ENCODE peak calls at places on chromosomes 4 and X, in four cellular contexts. G is GM12878, R is GM12864, F is upper lobe of left lung. N is an unnamed sample.

GRCh38 chrX:21305799-21306336 is 68.3 kb upstream of the CNKSR2 start:
- DNase-seq in G (no peak), R (no peak), F (no peak), N (no peak)

GRCh38 chrX:134969726-134970125 is 21.1 kb upstream of the SMIM10 start:
- DNase-seq in G (no peak), R (no peak), F (no peak), N (no peak)

GRCh38 chrX:30893206-30893605 is 4.2 kb upstream of the TAB3 start:
- DNase-seq in G (no peak), R (no peak), F (peak), N (no peak)

GRCh38 chr4:125049711-125050110 is 265.0 kb upstream of the FAT4 start:
- DNase-seq in G (no peak), R (no peak), F (no peak), N (no peak)

GRCh38 chrX:131577999-131578734 is 34.3 kb downstream of the OR13H1 start:
- DNase-seq in G (no peak), R (no peak), F (no peak), N (no peak)

GRCh38 chrX:50049228-50049627 is 126.8 kb downstream of the CLCN5 start:
- DNase-seq in G (no peak), R (no peak), F (no peak), N (no peak)

GRCh38 chrX:66544181-66544580 is 94.7 kb downstream of the EDA2R start:
- DNase-seq in G (no peak), R (no peak), F (no peak), N (no peak)

GRCh38 chr4:1445716-1446445 is 39.6 kb upstream of the NKX1-1 start:
- DNase-seq in G (no peak), R (no peak), F (no peak), N (no peak)

GRCh38 chrX:101482296-101482695 is 3.0 kb upstream of the ARMCX4 start:
- DNase-seq in G (no peak), R (no peak), F (no peak), N (no peak)

GRCh38 chr4:89598602-89599001 is 238.4 kb downstream of the SNCA start:
- DNase-seq in G (no peak), R (no peak), F (no peak), N (no peak)

GRCh38 chrX:103248553-103248952 is 6.4 kb downstream of the TCEAL8 start:
- DNase-seq in G (no peak), R (no peak), F (no peak), N (peak)

GRCh38 chrX:13078739-13079444 is 34.5 kb upstream of the FAM9C start:
- DNase-seq in G (no peak), R (no peak), F (peak), N (no peak)

GRCh38 chr4:15996773-15997172 is 33.8 kb upstream of the FGFBP2 start:
- DNase-seq in G (no peak), R (no peak), F (no peak), N (peak)

GRCh38 chr4:16055937-16056336 is 27.9 kb downstream of the PROM1 start:
- DNase-seq in G (no peak), R (no peak), F (no peak), N (no peak)

GRCh38 chrX:151738751-151739150 is 4.2 kb downstream of the CNGA2 start:
- DNase-seq in G (no peak), R (no peak), F (no peak), N (no peak)

GRCh38 chrX:143025628-143026027 is at the start of gene SPANXN4:
- DNase-seq in G (no peak), R (no peak), F (no peak), N (no peak)

GRCh38 chrX:109934935-109935334 is 68.0 kb upstream of the TMEM164 start:
- DNase-seq in G (no peak), R (no peak), F (no peak), N (no peak)

GRCh38 chr4:126708716-126709115 is 924.0 kb upstream of the INTU start:
- DNase-seq in G (no peak), R (no peak), F (no peak), N (no peak)

GRCh38 chr4:58301384-58301783 is 1191.2 kb upstream of the IGFBP7 start:
- DNase-seq in G (no peak), R (no peak), F (no peak), N (no peak)

GRCh38 chr4:137394000-137394399 is 138.3 kb downstream of the PCDH18 start:
- DNase-seq in G (no peak), R (no peak), F (no peak), N (no peak)

GRCh38 chr4:86592553-86593249 is 1.4 kb upstream of the PTPN13 start:
- DNase-seq in G (no peak), R (no peak), F (no peak), N (no peak)

GRCh38 chrX:104428231-104428630 is 137.8 kb upstream of the IL1RAPL2 start:
- DNase-seq in G (no peak), R (no peak), F (no peak), N (no peak)

GRCh38 chrX:47608130-47608810 is 11.4 kb downstream of the SYN1 start:
- DNase-seq in G (no peak), R (no peak), F (no peak), N (no peak)

GRCh38 chr4:60315586-60315985 is 884.5 kb upstream of the ADGRL3 start:
- DNase-seq in G (no peak), R (no peak), F (no peak), N (no peak)

GRCh38 chrX:69616520-69617203 is 749 bp downstream of the EDA start:
- DNase-seq in G (no peak), R (no peak), F (no peak), N (no peak)

GRCh38 chr4:134132086-134132783 is 69.4 kb downstream of the PABPC4L start:
- DNase-seq in G (no peak), R (no peak), F (no peak), N (no peak)
- TF ChIP-seq CTCF in G (no peak), R (no peak), F (no peak), N (no peak)

GRCh38 chr4:175054980-175055379 is 136.8 kb downstream of the ADAM29 start:
- DNase-seq in G (no peak), R (no peak), F (no peak), N (no peak)
- TF ChIP-seq CTCF in G (no peak), R (peak), F (no peak), N (no peak)

GRCh38 chr4:45438047-45438446 is 685.8 kb downstream of the GABRG1 start:
- DNase-seq in G (no peak), R (no peak), F (no peak), N (no peak)

GRCh38 chr4:45437381-45437780 is 686.5 kb downstream of the GABRG1 start:
- DNase-seq in G (no peak), R (no peak), F (no peak), N (no peak)

DNA sequence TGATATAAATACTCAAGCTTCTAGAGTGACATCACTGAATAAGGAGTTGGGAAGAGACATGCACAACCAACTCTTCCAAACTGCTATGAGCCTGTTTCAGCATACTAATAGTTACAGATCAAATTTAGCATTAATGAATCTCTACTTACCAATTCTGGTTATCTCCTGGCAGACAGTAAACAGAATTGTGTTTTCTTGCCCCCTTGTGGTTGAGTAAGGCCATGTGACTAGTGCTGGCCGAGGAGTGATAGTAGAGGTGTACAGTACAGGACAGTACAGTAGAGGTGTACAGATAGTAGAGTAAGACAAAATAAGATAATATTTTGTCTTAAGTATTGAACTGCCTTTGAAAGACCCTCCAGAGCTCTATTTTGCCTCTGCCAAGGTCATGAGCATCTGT is 681.4 kb downstream of the GABRG1 start:
- DNase-seq in G (no peak), R (no peak), F (no peak), N (no peak)
- TF ChIP-seq CTCF in G (no peak), R (peak), F (no peak), N (no peak)

GRCh38 chr4:106875340-106875739 is 160.8 kb downstream of the DKK2 start:
- DNase-seq in G (no peak), R (no peak), F (no peak), N (no peak)
- TF ChIP-seq CTCF in G (no peak), R (no peak), F (no peak), N (no peak)

GRCh38 chr4:153790962-153791551 is 2.2 kb upstream of the SFRP2 start:
- DNase-seq in G (no peak), R (no peak), F (no peak), N (peak)
- TF ChIP-seq CTCF in G (no peak), R (no peak), F (no peak), N (no peak)

DNA sequence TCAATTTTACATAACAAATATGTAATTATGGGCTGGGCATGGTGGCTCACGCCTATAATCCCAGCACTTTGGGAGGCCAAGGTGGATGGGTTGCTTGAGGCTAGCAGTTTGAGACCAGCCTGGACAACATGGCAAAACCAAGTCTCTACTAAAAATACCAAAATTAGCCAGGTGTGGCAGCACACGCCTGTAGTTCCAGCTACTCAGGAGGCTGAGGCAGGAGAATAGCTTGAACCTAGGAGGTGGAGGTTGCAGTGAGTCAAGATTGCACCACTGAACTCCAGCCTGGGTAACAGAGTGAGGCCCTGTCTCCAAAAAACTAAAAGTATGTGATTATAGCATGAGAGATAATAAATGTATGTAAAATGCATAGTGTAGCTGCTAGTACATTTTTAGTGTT is 229.0 kb downstream of the PPARGC1A start:
- DNase-seq in G (no peak), R (no peak), F (no peak), N (no peak)
- TF ChIP-seq CTCF in G (no peak), R (peak), F (no peak), N (no peak)

GRCh38 chrX:1292581-1293310 is 24.1 kb downstream of the CSF2RA start:
- DNase-seq in G (no peak), R (no peak), F (no peak), N (no peak)
- TF ChIP-seq CTCF in G (no peak), R (no peak), F (no peak), N (no peak)

DNA sequence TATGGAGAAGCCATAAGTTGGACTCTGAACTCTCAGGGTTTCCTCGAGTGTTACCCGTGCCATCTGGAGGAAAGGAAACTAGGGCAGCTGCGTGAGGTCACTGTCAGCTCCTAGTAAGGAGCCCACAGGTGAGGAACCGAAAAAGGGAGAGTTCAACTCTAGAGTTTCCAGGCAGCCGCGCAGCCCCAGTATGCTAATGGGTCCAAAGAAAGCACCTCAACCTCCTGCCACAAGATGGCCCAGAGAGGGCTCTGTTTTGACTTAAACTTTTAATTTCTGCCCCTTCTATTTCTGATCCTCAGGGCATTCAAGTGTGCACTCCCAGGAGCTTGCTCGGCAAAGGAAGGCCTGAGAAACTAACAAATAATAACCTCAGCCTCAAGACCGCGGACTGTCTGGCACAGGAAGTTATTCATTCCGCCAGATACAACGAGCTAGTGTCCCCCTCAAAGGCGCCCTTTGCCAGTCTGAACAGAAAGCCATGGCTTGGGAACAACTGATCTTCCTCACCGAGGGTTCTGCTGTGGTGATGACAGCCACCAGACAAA is 13.9 kb downstream of the SCARB2 start:
- DNase-seq in G (peak), R (peak), F (no peak), N (peak)
- TF ChIP-seq CTCF in G (peak), R (peak), F (no peak), N (peak)

DNA sequence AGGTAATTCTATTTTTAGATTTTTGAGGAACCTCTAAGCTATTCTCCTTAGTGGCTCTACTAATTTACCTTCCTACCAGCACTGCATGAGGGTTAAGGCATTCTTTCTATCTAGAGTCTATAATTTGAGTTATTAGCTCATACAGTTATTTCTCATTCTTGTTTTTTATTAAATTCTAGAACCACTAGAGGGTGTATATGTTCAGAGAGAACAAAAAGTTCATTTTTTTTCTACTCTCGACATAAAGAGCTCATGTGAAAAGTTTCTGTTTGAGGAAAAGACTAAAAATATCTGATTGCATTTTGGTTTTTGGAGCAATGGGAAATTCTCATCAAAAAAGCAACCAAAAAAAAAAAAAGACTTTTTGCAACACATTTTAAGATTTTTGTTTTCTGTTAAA is 57.0 kb upstream of the LRAT start:
- DNase-seq in G (no peak), R (no peak), F (no peak), N (no peak)
- TF ChIP-seq CTCF in G (no peak), R (no peak), F (no peak), N (no peak)